ENCODE peak calls at places on chromosomes 12 and 14, in eight cellular contexts. O is brain microvascular endothelial cell; W is CD4-positive, alpha-beta T cell; M is heart right ventricle; I is fibroblast of lung; X is heart left ventricle; J is PC-3; B is breast epithelium. H is an unnamed sample.
A peak's percentile ranks its signal among the peaks of the same experiment; 100 is the strongest.

GRCh38 chr12:104630230-104630670 is 173.5 kb downstream of the CHST11 start:
- DNase-seq in X (no peak), M (no peak), J (no peak), B (no peak), W (no peak), I (no peak), O (no peak), H (no peak)

GRCh38 chr12:120240495-120240833 is 25.1 kb downstream of the PXN start:
- DNase-seq in B (no peak), I (no peak), M (no peak), J (no peak), W (no peak), X (no peak), O (no peak), H (no peak)

GRCh38 chr12:105470601-105471000 is 140.1 kb downstream of the C12orf75 start:
- DNase-seq in M (no peak), X (no peak), J (no peak), O (no peak), B (no peak), W (no peak), I (no peak), H (no peak)

GRCh38 chr14:53214384-53214783 is 61.3 kb upstream of the DDHD1 start:
- DNase-seq in M (no peak), O (no peak), W (no peak), X (no peak), I (no peak), J (no peak), B (no peak), H (no peak)

GRCh38 chr14:38143170-38143569 is 64.5 kb upstream of the SSTR1 start:
- DNase-seq in M (no peak), J (no peak), B (no peak), I (peak; percentile 12), O (no peak), X (no peak), W (no peak), H (no peak)

GRCh38 chr12:44372259-44372658 is 503.9 kb downstream of the NELL2 start:
- DNase-seq in J (peak; percentile 98), M (no peak), O (no peak), X (no peak), B (no peak), I (peak; percentile 25), W (no peak), H (no peak)

GRCh38 chr12:28158353-28158752 is 31.9 kb upstream of the CCDC91 start:
- DNase-seq in W (no peak), J (no peak), O (no peak), I (no peak), X (no peak), M (no peak), B (no peak), H (no peak)

GRCh38 chr12:123431951-123432886 is 4.3 kb downstream of the RILPL2 start:
- DNase-seq in I (no peak), W (no peak), X (no peak), O (no peak), M (no peak), B (no peak), J (no peak), H (no peak)

GRCh38 chr12:12721251-12721689 is 4.1 kb downstream of the CDKN1B start:
- DNase-seq in X (no peak), J (peak; percentile 69), B (no peak), W (peak; percentile 34), I (peak; percentile 23), M (no peak), O (no peak), H (no peak)

GRCh38 chr12:12718853-12719252 is 1.7 kb downstream of the CDKN1B start:
- DNase-seq in I (peak; percentile 45), B (no peak), M (no peak), W (no peak), X (no peak), J (peak; percentile 10), O (no peak), H (no peak)

GRCh38 chr12:12719496-12719895 is 2.3 kb downstream of the CDKN1B start:
- DNase-seq in B (no peak), M (no peak), W (no peak), O (no peak), X (no peak), J (peak; percentile 16), I (peak; percentile 40), H (no peak)

GRCh38 chr12:12720637-12721250 is 3.6 kb downstream of the CDKN1B start:
- DNase-seq in I (peak; percentile 18), X (no peak), B (no peak), J (peak; percentile 7), O (no peak), M (no peak), W (no peak), H (no peak)

DNA sequence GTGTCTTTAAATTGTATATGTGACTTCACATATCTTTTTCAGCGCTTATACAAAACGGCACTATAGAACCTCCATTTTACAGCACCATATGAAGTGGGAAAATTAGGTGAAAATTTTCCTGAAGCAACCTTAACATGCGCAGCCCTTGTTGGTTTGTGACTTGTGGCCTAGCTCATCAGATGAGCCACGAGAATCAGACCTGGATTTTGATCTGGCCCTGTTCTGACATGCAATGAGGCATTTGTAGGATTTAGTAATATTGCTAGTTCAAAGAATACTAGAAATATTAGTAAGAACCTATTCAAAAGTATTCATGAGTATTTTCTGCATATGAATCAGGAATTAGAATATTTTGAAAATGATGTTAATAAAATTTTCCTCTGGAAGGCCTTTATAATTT is 2.9 kb downstream of the CDKN1B start:
- DNase-seq in O (no peak), I (peak; percentile 14), W (no peak), X (no peak), B (no peak), J (peak; percentile 10), M (no peak), H (no peak)
- H3K27ac ChIP-seq in O (peak overlapping the region; percentile 90), I (peak overlapping the region; percentile 95), W (peak overlapping the region; percentile 97), X (peak overlapping the region; percentile 97), B (peak overlapping the region; percentile 96), J (peak overlapping the region; percentile 97), M (no peak overlapping the region), H (peak overlapping the region; percentile 40)

GRCh38 chr12:55719371-55719770 is 822 bp upstream of the RDH5 start:
- DNase-seq in W (no peak), I (no peak), X (no peak), O (no peak), J (no peak), B (no peak), M (no peak), H (no peak)

GRCh38 chr12:55718650-55719275 is 1.4 kb upstream of the RDH5 start:
- DNase-seq in I (no peak), B (no peak), W (no peak), X (no peak), M (no peak), J (no peak), O (no peak), H (no peak)

GRCh38 chr12:55716582-55717396 is 943 bp downstream of the BLOC1S1 start:
- DNase-seq in I (peak; percentile 41), X (no peak), M (no peak), W (no peak), O (no peak), B (no peak), J (peak; percentile 22), H (no peak)

GRCh38 chr12:55717397-55718007 is 1.7 kb downstream of the BLOC1S1 start:
- DNase-seq in B (no peak), W (no peak), J (peak; percentile 82), X (no peak), O (peak; percentile 74), M (no peak), I (peak; percentile 85), H (no peak)

DNA sequence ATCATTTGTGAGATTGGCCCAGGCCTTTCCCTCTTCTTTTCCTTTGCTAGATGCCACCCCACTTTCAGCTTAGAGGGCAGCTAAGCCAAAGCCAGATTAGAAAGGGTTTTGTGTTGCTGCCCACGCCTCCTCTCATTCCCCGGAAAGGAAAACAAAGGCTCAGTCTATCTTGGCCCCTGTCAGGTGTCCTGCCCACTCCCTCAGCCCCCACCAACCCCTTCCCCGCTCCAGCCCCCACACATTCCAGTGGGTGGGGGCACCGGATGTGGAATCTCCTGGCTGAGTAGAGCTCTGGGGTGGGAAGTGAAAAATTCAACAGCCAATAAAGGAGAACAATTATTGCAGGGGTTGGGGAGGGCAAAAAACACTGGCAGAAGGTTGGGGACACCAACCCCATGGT is 2.2 kb upstream of the RDH5 start:
- DNase-seq in B (peak; percentile 64), M (no peak), X (no peak), J (no peak), O (no peak), I (peak; percentile 62), W (no peak), H (no peak)
- H3K27ac ChIP-seq in B (peak overlapping the region; percentile 97), M (no peak overlapping the region), X (peak overlapping the region; percentile 98), J (peak overlapping the region; percentile 86), O (peak overlapping the region; percentile 62), I (peak overlapping the region; percentile 90), W (no peak overlapping the region), H (peak overlapping the region; percentile 33)

DNA sequence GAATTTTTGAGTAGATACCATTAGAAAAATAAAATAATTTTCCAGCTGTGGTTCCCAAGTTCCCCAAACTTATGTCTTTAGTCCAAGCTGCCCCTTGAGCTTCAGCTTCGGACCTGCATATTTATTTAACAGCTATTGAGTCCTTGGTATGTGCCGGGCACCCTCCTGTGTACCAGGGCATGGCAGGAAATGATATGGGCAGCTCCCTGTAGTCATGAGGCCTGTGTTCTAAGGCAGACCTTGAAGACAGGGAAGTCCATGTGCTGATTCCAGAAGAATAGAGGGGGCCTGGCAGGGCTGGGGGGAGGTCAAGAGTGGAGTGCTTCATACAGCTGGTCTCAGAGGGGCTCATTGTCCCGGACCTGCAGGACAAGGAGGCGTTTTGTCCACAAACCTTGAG is 29.2 kb downstream of the TRAF3 start:
- DNase-seq in B (no peak), X (no peak), I (no peak), W (no peak), O (no peak), J (no peak), M (no peak), H (no peak)
- H3K27ac ChIP-seq in B (no peak overlapping the region), X (no peak overlapping the region), I (no peak overlapping the region), W (peak overlapping the region; percentile 43), O (no peak overlapping the region), J (no peak overlapping the region), M (no peak overlapping the region), H (no peak overlapping the region)

GRCh38 chr12:12524128-12524527 is 38.5 kb downstream of the DUSP16 start:
- DNase-seq in M (no peak), I (no peak), O (no peak), W (no peak), B (no peak), J (no peak), X (no peak), H (no peak)

GRCh38 chr12:12520278-12520677 is 42.4 kb downstream of the DUSP16 start:
- DNase-seq in M (no peak), B (no peak), J (no peak), X (no peak), I (no peak), W (no peak), O (no peak), H (no peak)

GRCh38 chr12:12521044-12521485 is 41.6 kb downstream of the DUSP16 start:
- DNase-seq in J (no peak), I (peak; percentile 38), W (no peak), M (no peak), O (no peak), B (no peak), X (no peak), H (no peak)

GRCh38 chr12:12523229-12523628 is 39.4 kb downstream of the DUSP16 start:
- DNase-seq in J (no peak), W (no peak), I (no peak), X (no peak), O (no peak), B (no peak), M (no peak), H (no peak)

DNA sequence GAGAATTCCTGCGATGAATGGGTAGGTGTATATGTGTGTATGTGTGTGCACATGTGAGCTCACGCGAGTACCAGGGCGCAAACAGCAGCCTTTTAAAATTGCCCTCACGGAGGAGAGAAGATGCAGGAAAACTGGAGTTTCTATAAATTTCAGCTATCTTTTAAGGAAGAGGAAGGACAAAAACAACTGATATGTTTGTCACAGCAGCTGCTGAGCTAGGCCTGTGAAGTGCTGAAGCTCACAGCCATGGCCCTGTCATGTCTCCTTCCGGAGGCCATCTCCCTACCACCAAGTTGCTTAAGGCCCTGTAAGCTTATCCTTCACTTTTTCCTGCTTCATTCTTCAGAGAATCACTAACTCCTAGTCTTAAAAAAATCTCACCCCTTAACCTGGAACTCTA is 40.7 kb downstream of the DUSP16 start:
- DNase-seq in M (no peak), J (no peak), O (no peak), W (no peak), I (no peak), X (no peak), B (no peak), H (no peak)
- H3K27ac ChIP-seq in M (no peak overlapping the region), J (no peak overlapping the region), O (no peak overlapping the region), W (no peak overlapping the region), I (no peak overlapping the region), X (no peak overlapping the region), B (no peak overlapping the region), H (no peak overlapping the region)

H was measured in caudate nucleus.